ENCODE peak calls at places on chromosomes 6 and 20, in eight cellular contexts. U is Peyer's patch; Q is activated CD8-positive, alpha-beta memory T cell treated with anti-CD3 and anti-CD28 coated beads, Interleukin-2, amount 50 U/mL, for 48 hours; V is ovary; J is tibial nerve; G is progenitor cell of endocrine pancreas; M is fibroblast of the conjunctiva; N is T1000. E is an unnamed sample.

GRCh38 chr6:163897030-163897429 is 482.5 kb downstream of the QKI start:
- DNase-seq in U (no peak), Q (no peak), V (no peak), J (no peak), G (no peak), M (peak), N (no peak), E (no peak)

GRCh38 chr20:58268936-58269619 is 40.4 kb upstream of the RAB22A start:
- DNase-seq in U (no peak), Q (no peak), V (no peak), J (no peak), G (no peak), M (no peak), N (no peak), E (no peak)

GRCh38 chr6:100549406-100550167 is 84.9 kb upstream of the SIM1 start:
- DNase-seq in U (no peak), Q (no peak), V (no peak), J (no peak), G (no peak), M (no peak), N (no peak), E (no peak)

GRCh38 chr6:147530132-147531060 is 21.9 kb downstream of the SAMD5 start:
- DNase-seq in U (no peak), Q (no peak), V (no peak), J (no peak), G (no peak), M (no peak), N (peak), E (no peak)

GRCh38 chr6:77561768-77562314 is 91.0 kb upstream of the MEI4 start:
- DNase-seq in U (no peak), Q (no peak), V (no peak), J (no peak), G (no peak), M (no peak), N (peak), E (no peak)

GRCh38 chr6:92922216-92922806 is 497.0 kb downstream of the EPHA7 start:
- DNase-seq in U (no peak), Q (no peak), V (no peak), J (no peak), G (no peak), M (no peak), N (no peak), E (no peak)

GRCh38 chr20:326645-327031 is 1.3 kb downstream of the SOX12 start:
- DNase-seq in U (no peak), Q (no peak), V (no peak), J (no peak), G (peak), M (no peak), N (no peak), E (no peak)

GRCh38 chr6:42745083-42745637 is 743 bp downstream of the TBCC start:
- DNase-seq in U (peak), Q (peak), V (peak), J (no peak), G (peak), M (no peak), N (no peak), E (no peak)

GRCh38 chr20:20734475-20734948 is 22.1 kb upstream of the RALGAPA2 start:
- DNase-seq in U (no peak), Q (no peak), V (no peak), J (no peak), G (no peak), M (no peak), N (no peak), E (no peak)

GRCh38 chr20:49794336-49795124 is 18.1 kb upstream of the SLC9A8 start:
- DNase-seq in U (no peak), Q (no peak), V (no peak), J (no peak), G (no peak), M (no peak), N (no peak), E (no peak)

GRCh38 chr20:953742-954141 is 37.6 kb upstream of the ANGPT4 start:
- DNase-seq in U (no peak), Q (no peak), V (no peak), J (no peak), G (no peak), M (no peak), N (no peak), E (no peak)

GRCh38 chr20:23669327-23669726 is 19.5 kb downstream of the CST4 start:
- DNase-seq in U (no peak), Q (no peak), V (no peak), J (no peak), G (no peak), M (no peak), N (no peak), E (no peak)

GRCh38 chr20:51403465-51404220 is 138.9 kb downstream of the NFATC2 start:
- DNase-seq in U (no peak), Q (no peak), V (no peak), J (no peak), G (no peak), M (no peak), N (no peak), E (no peak)

GRCh38 chr6:6646859-6647258 is 58.3 kb downstream of the LY86 start:
- DNase-seq in U (no peak), Q (no peak), V (no peak), J (no peak), G (no peak), M (no peak), N (no peak), E (no peak)

GRCh38 chr6:128070406-128070805 is 169.5 kb upstream of the THEMIS start:
- DNase-seq in U (no peak), Q (no peak), V (no peak), J (no peak), G (no peak), M (no peak), N (no peak), E (no peak)

GRCh38 chr6:107579413-107579812 is 89.5 kb downstream of the SOBP start:
- DNase-seq in U (no peak), Q (no peak), V (no peak), J (no peak), G (no peak), M (no peak), N (no peak), E (no peak)

E was measured in GOT3.